ENCODE peak calls at places on chromosomes 13 and 19, in four cellular contexts. One of them, this sample, is unnamed.

GRCh38 chr13:41315466-41316047 is 4.5 kb downstream of the NAA16 start:
- DNase-seq in tibial artery: no peak
- DNase-seq in foreskin keratinocyte: no peak
- DNase-seq in A549: no peak
- DNase-seq in this sample: peak; percentile 26

GRCh38 chr19:39405930-39406655 is 554 bp upstream of the ZFP36 start:
- DNase-seq in tibial artery: peak; percentile 88
- DNase-seq in foreskin keratinocyte: no peak
- DNase-seq in A549: no peak
- DNase-seq in this sample: no peak

GRCh38 chr13:113046883-113047244 is 58.7 kb upstream of the F7 start:
- DNase-seq in tibial artery: no peak
- DNase-seq in foreskin keratinocyte: no peak
- DNase-seq in A549: no peak
- DNase-seq in this sample: no peak

GRCh38 chr19:6753178-6754031 is 13.8 kb downstream of the SH2D3A start:
- DNase-seq in tibial artery: peak; percentile 81
- DNase-seq in foreskin keratinocyte: peak; percentile 54
- DNase-seq in A549: peak; percentile 81
- DNase-seq in this sample: no peak

GRCh38 chr13:47865883-47866282 is 135.2 kb downstream of the SUCLA2 start:
- DNase-seq in tibial artery: no peak
- DNase-seq in foreskin keratinocyte: no peak
- DNase-seq in A549: no peak
- DNase-seq in this sample: no peak

GRCh38 chr19:17996826-17997316 is 11.1 kb upstream of the ARRDC2 start:
- DNase-seq in tibial artery: peak; percentile 84
- DNase-seq in foreskin keratinocyte: peak; percentile 10
- DNase-seq in A549: peak; percentile 76
- DNase-seq in this sample: peak; percentile 51

GRCh38 chr13:41966671-41967070 is 5.8 kb upstream of the VWA8 start:
- DNase-seq in tibial artery: no peak
- DNase-seq in foreskin keratinocyte: no peak
- DNase-seq in A549: no peak
- DNase-seq in this sample: no peak

GRCh38 chr13:105346141-105346766 is 1189.2 kb downstream of the EFNB2 start:
- DNase-seq in tibial artery: no peak
- DNase-seq in foreskin keratinocyte: peak; percentile 81
- DNase-seq in A549: peak; percentile 33
- DNase-seq in this sample: peak; percentile 69

GRCh38 chr19:17751103-17751911 is at the start of gene FCHO1:
- DNase-seq in tibial artery: peak; percentile 35
- DNase-seq in foreskin keratinocyte: no peak
- DNase-seq in A549: no peak
- DNase-seq in this sample: no peak

GRCh38 chr13:65965496-65965895 is 1264.6 kb downstream of the PCDH9 start:
- DNase-seq in tibial artery: no peak
- DNase-seq in foreskin keratinocyte: no peak
- DNase-seq in A549: no peak
- DNase-seq in this sample: peak; percentile 37

GRCh38 chr19:6038634-6039405 is 60.9 kb upstream of the RANBP3 start:
- DNase-seq in tibial artery: no peak
- DNase-seq in foreskin keratinocyte: no peak
- DNase-seq in A549: no peak
- DNase-seq in this sample: no peak

GRCh38 chr19:5667751-5668271 is 12.5 kb downstream of the MICOS13 start:
- DNase-seq in tibial artery: no peak
- DNase-seq in foreskin keratinocyte: no peak
- DNase-seq in A549: no peak
- DNase-seq in this sample: no peak

GRCh38 chr13:113836917-113837553 is 26.8 kb downstream of the GAS6 start:
- DNase-seq in tibial artery: peak; percentile 62
- DNase-seq in foreskin keratinocyte: peak; percentile 93
- DNase-seq in A549: peak; percentile 92
- DNase-seq in this sample: peak; percentile 95

GRCh38 chr13:113506871-113507388 is 16.4 kb upstream of the DCUN1D2 start:
- DNase-seq in tibial artery: no peak
- DNase-seq in foreskin keratinocyte: no peak
- DNase-seq in A549: no peak
- DNase-seq in this sample: no peak

GRCh38 chr19:15421726-15422260 is 3.0 kb upstream of the AKAP8L start:
- DNase-seq in tibial artery: no peak
- DNase-seq in foreskin keratinocyte: no peak
- DNase-seq in A549: no peak
- DNase-seq in this sample: no peak

GRCh38 chr13:39810091-39810877 is 154.8 kb downstream of the COG6 start:
- DNase-seq in tibial artery: no peak
- DNase-seq in foreskin keratinocyte: no peak
- DNase-seq in A549: no peak
- DNase-seq in this sample: peak; percentile 32

GRCh38 chr19:7883796-7884570 is 4.3 kb upstream of the LRRC8E start:
- DNase-seq in tibial artery: no peak
- DNase-seq in foreskin keratinocyte: no peak
- DNase-seq in A549: no peak
- DNase-seq in this sample: no peak

GRCh38 chr19:42403586-42403985 is 13.5 kb upstream of the CNFN start:
- DNase-seq in tibial artery: no peak
- DNase-seq in foreskin keratinocyte: no peak
- DNase-seq in A549: no peak
- DNase-seq in this sample: no peak

GRCh38 chr19:4749870-4750269 is 26.2 kb upstream of the DPP9 start:
- DNase-seq in tibial artery: no peak
- DNase-seq in foreskin keratinocyte: no peak
- DNase-seq in A549: no peak
- DNase-seq in this sample: no peak

GRCh38 chr13:24670927-24671326 is 9.3 kb upstream of the ATP12A start:
- DNase-seq in tibial artery: no peak
- DNase-seq in foreskin keratinocyte: no peak
- DNase-seq in A549: peak; percentile 60
- DNase-seq in this sample: no peak

GRCh38 chr19:48476176-48476575 is 7.0 kb downstream of the CYTH2 start:
- DNase-seq in tibial artery: no peak
- DNase-seq in foreskin keratinocyte: no peak
- DNase-seq in A549: no peak
- DNase-seq in this sample: no peak

GRCh38 chr13:84917252-84917878 is 881.9 kb downstream of the SLITRK6 start:
- DNase-seq in tibial artery: no peak
- DNase-seq in foreskin keratinocyte: no peak
- DNase-seq in A549: peak; percentile 3
- DNase-seq in this sample: peak; percentile 4

GRCh38 chr13:31046711-31047279 is 114.3 kb downstream of the TEX26 start:
- DNase-seq in tibial artery: no peak
- DNase-seq in foreskin keratinocyte: no peak
- DNase-seq in A549: no peak
- DNase-seq in this sample: no peak
- H3K4me1 ChIP-seq in tibial artery: peaks cover 19% of the 10 kb centered on the region
- H3K4me1 ChIP-seq in foreskin keratinocyte: peaks cover 27% of the 10 kb centered on the region
- H3K4me1 ChIP-seq in A549: peaks cover 24% of the 10 kb centered on the region
- H3K4me1 ChIP-seq in this sample: peaks cover 31% of the 10 kb centered on the region

GRCh38 chr19:37914908-37915307 is 7.9 kb downstream of the SIPA1L3 start:
- DNase-seq in tibial artery: no peak
- DNase-seq in foreskin keratinocyte: no peak
- DNase-seq in A549: no peak
- DNase-seq in this sample: no peak
- H3K4me1 ChIP-seq in tibial artery: no peaks in the 10 kb centered on the region
- H3K4me1 ChIP-seq in foreskin keratinocyte: no peaks in the 10 kb centered on the region
- H3K4me1 ChIP-seq in A549: peaks cover 6% of the 10 kb centered on the region
- H3K4me1 ChIP-seq in this sample: no peaks in the 10 kb centered on the region

DNA sequence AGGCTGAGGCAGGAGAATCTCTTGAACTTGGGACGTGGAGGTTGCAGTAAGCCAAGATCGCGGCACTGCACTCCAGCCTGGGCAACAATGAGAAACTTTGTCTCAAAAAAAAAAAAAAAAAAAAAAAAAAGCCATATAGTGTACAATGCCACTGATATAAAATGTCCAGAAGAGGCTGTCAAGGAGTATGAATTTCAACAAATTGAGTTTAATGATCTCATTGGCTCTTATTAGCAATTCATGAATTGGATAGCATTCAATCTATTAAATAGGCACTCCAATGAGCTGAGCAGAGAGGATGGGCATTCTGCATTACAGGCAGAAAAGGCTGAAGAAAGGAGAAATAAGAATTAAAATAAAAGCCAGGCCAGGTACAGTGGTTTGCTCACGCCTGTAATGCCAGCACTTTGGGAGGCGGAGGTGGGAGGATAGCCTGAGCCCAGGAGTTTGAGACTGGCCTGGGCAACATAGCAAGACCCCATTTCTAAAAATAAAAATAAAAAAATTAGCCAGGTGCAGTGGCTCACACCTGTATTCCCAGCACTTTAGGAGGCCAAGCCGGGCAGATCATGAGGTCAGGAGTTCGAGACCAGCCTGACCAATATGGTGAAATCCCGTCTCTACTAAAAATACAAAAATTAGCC is 757 bp upstream of the LMNB2 start:
- DNase-seq in tibial artery: no peak
- DNase-seq in foreskin keratinocyte: no peak
- DNase-seq in A549: no peak
- DNase-seq in this sample: no peak
- H3K4me1 ChIP-seq in tibial artery: peaks cover 34% of the 10 kb centered on the region
- H3K4me1 ChIP-seq in foreskin keratinocyte: peaks cover 3% of the 10 kb centered on the region
- H3K4me1 ChIP-seq in A549: peaks cover 16% of the 10 kb centered on the region
- H3K4me1 ChIP-seq in this sample: peaks cover 26% of the 10 kb centered on the region

GRCh38 chr19:1234041-1234669 is 3.6 kb downstream of the CBARP start:
- DNase-seq in tibial artery: no peak
- DNase-seq in foreskin keratinocyte: no peak
- DNase-seq in A549: no peak
- DNase-seq in this sample: no peak
- H3K4me1 ChIP-seq in tibial artery: peaks cover 34% of the 10 kb centered on the region
- H3K4me1 ChIP-seq in foreskin keratinocyte: no peaks in the 10 kb centered on the region
- H3K4me1 ChIP-seq in A549: peaks cover 25% of the 10 kb centered on the region
- H3K4me1 ChIP-seq in this sample: peaks cover 14% of the 10 kb centered on the region

This sample was measured in mammary epithelial cell.